ENCODE peak calls at places on chromosomes 16 and 17, in eight cellular contexts. K, D, U, M, J, Y, O and Q are unnamed samples.
A peak's percentile ranks its signal among the peaks of the same experiment; 100 is the strongest.

GRCh38 chr17:9432867-9433495 is 142.6 kb downstream of the STX8 start:
- DNase-seq in K (no peak), D (no peak), U (no peak), M (no peak), J (no peak), Y (no peak), O (no peak), Q (no peak)

GRCh38 chr17:7146115-7146514 is 31.5 kb upstream of the ASGR2 start:
- DNase-seq in K (no peak), D (no peak), U (no peak), M (no peak), J (no peak), Y (no peak), O (no peak), Q (no peak)

GRCh38 chr17:15918661-15919259 is 26.2 kb upstream of the ADORA2B start:
- DNase-seq in K (no peak), D (no peak), U (peak; percentile 37), M (no peak), J (no peak), Y (peak; percentile 48), O (no peak), Q (no peak)

GRCh38 chr17:45640141-45640850 is 143.8 kb upstream of the CRHR1 start:
- DNase-seq in K (peak; percentile 81), D (peak; percentile 88), U (peak; percentile 48), M (peak; percentile 65), J (peak; percentile 66), Y (peak; percentile 68), O (peak; percentile 74), Q (peak; percentile 14)

GRCh38 chr16:53507464-53508180 is 4.6 kb upstream of the AKTIP start:
- DNase-seq in K (no peak), D (no peak), U (no peak), M (no peak), J (no peak), Y (no peak), O (no peak), Q (no peak)

GRCh38 chr17:77212081-77212832 is 71.5 kb downstream of the SEC14L1 start:
- DNase-seq in K (no peak), D (peak; percentile 95), U (no peak), M (no peak), J (no peak), Y (peak; percentile 48), O (no peak), Q (no peak)

GRCh38 chr16:566475-567361 is at the start of gene NHLRC4:
- DNase-seq in K (no peak), D (peak; percentile 92), U (peak; percentile 83), M (no peak), J (peak; percentile 89), Y (peak; percentile 78), O (peak; percentile 57), Q (peak; percentile 40)

GRCh38 chr16:70391881-70392481 is 45.3 kb downstream of the DDX19A start:
- DNase-seq in K (no peak), D (no peak), U (peak; percentile 33), M (no peak), J (peak; percentile 51), Y (no peak), O (no peak), Q (peak; percentile 86)

GRCh38 chr16:67734731-67735201 is 15.7 kb upstream of the GFOD2 start:
- DNase-seq in K (no peak), D (no peak), U (no peak), M (no peak), J (no peak), Y (no peak), O (no peak), Q (no peak)

GRCh38 chr16:69112285-69113129 is 7.1 kb downstream of the HAS3 start:
- DNase-seq in K (peak; percentile 85), D (peak; percentile 84), U (peak; percentile 42), M (no peak), J (no peak), Y (peak; percentile 64), O (peak; percentile 51), Q (no peak)

GRCh38 chr16:77213542-77214108 is 14.4 kb downstream of the SYCE1L start:
- DNase-seq in K (peak; percentile 90), D (no peak), U (no peak), M (peak; percentile 88), J (no peak), Y (no peak), O (no peak), Q (no peak)

GRCh38 chr16:22948603-22949368 is 134.8 kb downstream of the HS3ST2 start:
- DNase-seq in K (peak; percentile 61), D (peak; percentile 88), U (peak; percentile 39), M (peak; percentile 50), J (no peak), Y (peak; percentile 69), O (peak; percentile 20), Q (peak; percentile 59)

GRCh38 chr16:1488054-1488601 is 616 bp downstream of the PTX4 start:
- DNase-seq in K (no peak), D (no peak), U (no peak), M (no peak), J (no peak), Y (no peak), O (no peak), Q (no peak)

GRCh38 chr16:78325532-78325931 is 226.1 kb downstream of the WWOX start:
- DNase-seq in K (no peak), D (no peak), U (no peak), M (no peak), J (no peak), Y (no peak), O (no peak), Q (no peak)

GRCh38 chr17:73323622-73324455 is 12.0 kb upstream of the CDC42EP4 start:
- DNase-seq in K (no peak), D (no peak), U (peak; percentile 46), M (no peak), J (no peak), Y (no peak), O (no peak), Q (peak; percentile 62)

DNA sequence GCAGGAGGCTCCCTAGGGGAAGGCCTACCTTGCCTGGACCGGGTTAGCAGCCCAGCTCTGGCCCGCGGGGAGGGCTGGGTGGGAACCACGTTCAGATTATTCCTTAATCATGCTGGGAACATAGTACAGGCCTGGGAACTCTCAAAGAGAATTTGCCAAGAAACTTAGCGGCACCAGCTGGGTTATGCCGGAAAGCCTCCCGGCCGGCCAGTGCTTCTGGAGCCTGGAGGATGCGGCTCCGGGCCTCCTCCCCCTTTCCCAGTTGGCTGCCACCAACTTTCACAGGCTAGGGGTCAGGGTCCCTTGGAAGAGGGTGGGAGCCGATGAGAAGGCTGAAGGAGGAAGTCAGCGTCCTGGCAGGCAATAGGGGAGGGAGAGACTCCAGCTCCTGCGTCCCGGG is 10.8 kb downstream of the NGFR start:
- DNase-seq in K (no peak), D (no peak), U (peak; percentile 38), M (no peak), J (peak; percentile 63), Y (no peak), O (no peak), Q (no peak)
- H3K4me1 ChIP-seq in K (peaks cover 13% of the 10 kb centered on the region), D (no peaks in the 10 kb centered on the region), U (peaks cover 4% of the 10 kb centered on the region), M (peaks cover 25% of the 10 kb centered on the region), J (peaks cover 2% of the 10 kb centered on the region), Y (no peaks in the 10 kb centered on the region), O (no peaks in the 10 kb centered on the region), Q (no peaks in the 10 kb centered on the region)

GRCh38 chr17:40500709-40501108 is 714 bp downstream of the TNS4 start:
- DNase-seq in K (no peak), D (no peak), U (no peak), M (no peak), J (no peak), Y (no peak), O (no peak), Q (no peak)

GRCh38 chr17:40500190-40500589 is 1.2 kb downstream of the TNS4 start:
- DNase-seq in K (no peak), D (no peak), U (no peak), M (no peak), J (no peak), Y (no peak), O (no peak), Q (no peak)

GRCh38 chr17:40501499-40501911 is at the start of gene TNS4:
- DNase-seq in K (no peak), D (no peak), U (no peak), M (peak; percentile 80), J (no peak), Y (peak; percentile 86), O (no peak), Q (peak; percentile 9)

GRCh38 chr17:40503154-40503553 is 1.7 kb upstream of the TNS4 start:
- DNase-seq in K (no peak), D (no peak), U (no peak), M (no peak), J (no peak), Y (no peak), O (no peak), Q (no peak)

GRCh38 chr17:40502716-40503115 is 1.3 kb upstream of the TNS4 start:
- DNase-seq in K (no peak), D (no peak), U (no peak), M (no peak), J (no peak), Y (no peak), O (no peak), Q (peak; percentile 3)
- H3K4me1 ChIP-seq in K (peaks cover 49% of the 10 kb centered on the region), D (no peaks in the 10 kb centered on the region), U (peaks cover 28% of the 10 kb centered on the region), M (peaks cover 37% of the 10 kb centered on the region), J (peaks cover 2% of the 10 kb centered on the region), Y (peaks cover 17% of the 10 kb centered on the region), O (no peaks in the 10 kb centered on the region), Q (peaks cover 16% of the 10 kb centered on the region)

GRCh38 chr16:85563031-85563430 is 50.1 kb upstream of the GSE1 start:
- DNase-seq in K (no peak), D (no peak), U (no peak), M (no peak), J (no peak), Y (no peak), O (no peak), Q (no peak)
- H3K4me1 ChIP-seq in K (peaks cover 27% of the 10 kb centered on the region), D (no peaks in the 10 kb centered on the region), U (peaks cover 56% of the 10 kb centered on the region), M (peaks cover 44% of the 10 kb centered on the region), J (peaks cover 8% of the 10 kb centered on the region), Y (peaks cover 55% of the 10 kb centered on the region), O (peaks cover 25% of the 10 kb centered on the region), Q (peaks cover 50% of the 10 kb centered on the region)

GRCh38 chr17:74431568-74432483 is at the start of gene GPRC5C:
- DNase-seq in K (peak; percentile 96), D (no peak), U (peak; percentile 79), M (peak; percentile 82), J (peak; percentile 90), Y (peak; percentile 92), O (peak; percentile 34), Q (peak; percentile 83)

GRCh38 chr17:74430706-74431567 is 951 bp upstream of the GPRC5C start:
- DNase-seq in K (peak; percentile 97), D (no peak), U (peak; percentile 83), M (peak; percentile 83), J (peak; percentile 98), Y (peak; percentile 84), O (no peak), Q (peak; percentile 94)

GRCh38 chr17:74432484-74433391 is 850 bp downstream of the GPRC5C start:
- DNase-seq in K (no peak), D (no peak), U (no peak), M (no peak), J (no peak), Y (no peak), O (no peak), Q (no peak)

GRCh38 chr17:74429604-74430384 is 2.1 kb upstream of the GPRC5C start:
- DNase-seq in K (no peak), D (no peak), U (no peak), M (no peak), J (peak; percentile 69), Y (peak; percentile 67), O (no peak), Q (peak; percentile 81)

DNA sequence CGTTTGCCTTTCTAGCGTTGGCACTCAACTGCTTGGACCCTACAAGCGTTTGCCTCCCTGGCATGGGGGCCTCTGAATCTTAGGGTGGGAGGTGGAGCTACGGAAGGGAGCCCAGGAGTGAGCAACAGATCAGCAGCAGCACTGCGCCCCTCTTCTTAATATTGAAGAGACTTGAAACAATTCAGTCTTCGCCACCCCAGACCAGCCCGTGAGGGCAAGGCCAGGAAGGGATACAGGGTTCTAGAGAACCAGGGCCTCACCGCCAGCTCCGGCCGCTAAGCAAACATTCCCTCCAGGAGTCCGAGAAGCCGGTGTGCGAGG is 1.5 kb upstream of the GPRC5C start:
- DNase-seq in K (no peak), D (no peak), U (no peak), M (no peak), J (no peak), Y (no peak), O (no peak), Q (no peak)
- H3K4me1 ChIP-seq in K (peaks cover 42% of the 10 kb centered on the region), D (no peaks in the 10 kb centered on the region), U (peaks cover 91% of the 10 kb centered on the region), M (peaks cover 19% of the 10 kb centered on the region), J (peaks cover 20% of the 10 kb centered on the region), Y (peaks cover 18% of the 10 kb centered on the region), O (peaks cover 11% of the 10 kb centered on the region), Q (peaks cover 50% of the 10 kb centered on the region)